ENCODE peak calls at places on chromosomes 13 and 19, in nine cellular contexts. Z is AG04450; U is CD8-positive, alpha-beta T cell; S is C1 segment of cervical spinal cord; A is fibroblast of villous mesenchyme; Y is NCI-H748 treated with DMSO at 0.1 percent for 48 hours; E is SHP77; Q is Kasumi-1; G is Right ventricle myocardium superior. R is an unnamed sample.
A peak's percentile ranks its signal among the peaks of the same experiment; 100 is the strongest.

GRCh38 chr19:47111081-47111589 is 2.4 kb downstream of the ZC3H4 start:
- DNase-seq in Z (no peak), Y (no peak), U (peak; percentile 51), Q (no peak), E (no peak), S (peak; percentile 58), A (no peak), G (no peak), R (peak; percentile 51)

GRCh38 chr19:5983367-5983955 is 5.5 kb upstream of the RANBP3 start:
- DNase-seq in U (no peak), Q (no peak), Y (no peak), Z (no peak), A (peak; percentile 29), E (no peak), S (no peak), G (no peak), R (no peak)

GRCh38 chr13:109479991-109480696 is 306.2 kb downstream of the IRS2 start:
- DNase-seq in Q (no peak), Z (no peak), S (no peak), Y (no peak), G (no peak), A (peak; percentile 90), U (no peak), E (peak; percentile 68), R (peak; percentile 81)

GRCh38 chr13:105139048-105139379 is 1396.4 kb downstream of the EFNB2 start:
- DNase-seq in Q (peak; percentile 64), U (no peak), Y (no peak), E (no peak), A (no peak), S (no peak), G (no peak), Z (no peak), R (no peak)

GRCh38 chr19:37876047-37876446 is 30.3 kb downstream of the WDR87 start:
- DNase-seq in E (no peak), S (no peak), A (no peak), Q (no peak), U (no peak), Y (no peak), Z (no peak), G (no peak), R (no peak)

GRCh38 chr13:59948686-59949085 is 215.0 kb downstream of the DIAPH3 start:
- DNase-seq in Q (no peak), S (no peak), Y (no peak), A (no peak), E (no peak), U (no peak), Z (no peak), G (no peak), R (no peak)

GRCh38 chr13:46045424-46045823 is 7.1 kb downstream of the ZC3H13 start:
- DNase-seq in S (no peak), U (no peak), E (no peak), Y (no peak), Q (no peak), A (no peak), Z (no peak), G (no peak), R (no peak)

GRCh38 chr13:78600317-78600899 is 2.9 kb downstream of the POU4F1 start:
- DNase-seq in U (no peak), E (no peak), Z (no peak), Q (no peak), S (no peak), Y (no peak), G (no peak), A (no peak), R (no peak)

GRCh38 chr13:66886248-66886647 is 343.9 kb downstream of the PCDH9 start:
- DNase-seq in U (no peak), G (no peak), E (peak; percentile 54), Z (no peak), A (no peak), S (no peak), Y (no peak), Q (no peak), R (no peak)

GRCh38 chr19:644363-644762 is 4.7 kb downstream of the FGF22 start:
- DNase-seq in S (no peak), Z (no peak), U (no peak), Q (no peak), G (no peak), Y (no peak), A (no peak), E (no peak), R (no peak)

GRCh38 chr13:46202188-46202795 is 9.4 kb upstream of the LRRC63 start:
- DNase-seq in E (no peak), S (no peak), A (no peak), U (no peak), Z (no peak), G (no peak), Q (no peak), Y (no peak), R (no peak)

GRCh38 chr13:32045963-32046785 is 14.6 kb downstream of the FRY start:
- DNase-seq in A (peak; percentile 71), S (peak; percentile 21), U (no peak), E (no peak), G (no peak), Q (peak; percentile 50), Z (no peak), Y (peak; percentile 55), R (peak; percentile 68)

GRCh38 chr19:46784262-46785053 is 3.9 kb downstream of the SLC1A5 start:
- DNase-seq in Z (peak; percentile 86), S (no peak), Q (peak; percentile 80), A (peak; percentile 95), U (peak; percentile 25), Y (no peak), E (peak; percentile 34), G (peak; percentile 81), R (peak; percentile 96)

GRCh38 chr13:67224148-67224846 is 5.8 kb downstream of the PCDH9 start:
- DNase-seq in E (peak; percentile 30), Q (peak; percentile 77), U (peak; percentile 54), A (peak; percentile 62), Z (peak; percentile 68), S (peak; percentile 42), G (peak; percentile 85), Y (peak; percentile 90), R (peak; percentile 87)

GRCh38 chr13:85261757-85262346 is 537.4 kb downstream of the SLITRK6 start:
- DNase-seq in Q (peak; percentile 39), Y (no peak), U (no peak), G (no peak), S (no peak), Z (no peak), A (no peak), E (peak; percentile 62), R (peak; percentile 44)

GRCh38 chr13:67117010-67117550 is 113.1 kb downstream of the PCDH9 start:
- DNase-seq in Q (no peak), U (no peak), Z (no peak), G (no peak), Y (no peak), E (no peak), S (no peak), A (peak; percentile 4), R (no peak)

GRCh38 chr13:71374471-71375041 is 492.4 kb downstream of the DACH1 start:
- DNase-seq in Q (no peak), G (no peak), S (no peak), U (no peak), A (peak; percentile 7), Z (no peak), Y (no peak), E (no peak), R (no peak)

GRCh38 chr19:35105411-35106290 is 10.0 kb upstream of the FXYD3 start:
- DNase-seq in A (no peak), Y (no peak), U (no peak), Z (no peak), G (no peak), E (no peak), S (no peak), Q (no peak), R (no peak)

GRCh38 chr13:44758595-44759221 is 182.6 kb upstream of the TSC22D1 start:
- DNase-seq in S (no peak), E (no peak), Q (no peak), Z (peak; percentile 87), A (peak; percentile 80), U (no peak), Y (peak; percentile 93), G (no peak), R (peak; percentile 75)

GRCh38 chr13:49643003-49643651 is 14.8 kb downstream of the ARL11 start:
- DNase-seq in Y (no peak), A (no peak), G (no peak), U (no peak), Q (peak; percentile 74), E (no peak), S (no peak), Z (no peak), R (no peak)

GRCh38 chr13:113653264-113654174 is 4.5 kb downstream of the ATP4B start:
- DNase-seq in E (peak; percentile 66), Z (no peak), U (peak; percentile 17), Y (peak; percentile 16), G (peak; percentile 22), Q (no peak), S (no peak), A (no peak), R (no peak)

GRCh38 chr13:57003682-57004081 is 137.0 kb upstream of the PRR20A start:
- DNase-seq in S (no peak), Z (no peak), E (no peak), A (no peak), Y (no peak), U (no peak), G (no peak), Q (no peak), R (no peak)

GRCh38 chr19:4256563-4256962 is 9.7 kb downstream of the YJU2 start:
- DNase-seq in A (no peak), Y (no peak), G (no peak), E (no peak), U (no peak), S (no peak), Z (no peak), Q (peak; percentile 14), R (no peak)

GRCh38 chr13:111508902-111509509 is 188.6 kb downstream of the TEX29 start:
- DNase-seq in G (no peak), Q (no peak), U (no peak), A (no peak), S (no peak), Z (no peak), E (no peak), Y (no peak), R (no peak)

GRCh38 chr19:43662487-43662886 is 7.5 kb downstream of the PLAUR start:
- DNase-seq in Y (no peak), Z (no peak), S (no peak), A (no peak), Q (no peak), G (no peak), E (peak; percentile 30), U (no peak), R (peak; percentile 35)